ENCODE peak calls at places on chromosomes 7 and 10, in nine cellular contexts. H is BJ, U is adrenal gland, Q is stomach, E is astrocyte of the cerebellum, K is right lobe of liver, G is body of pancreas, C is pancreas, F is prostate gland. Z is an unnamed sample.
A peak's percentile ranks its signal among the peaks of the same experiment; 100 is the strongest.

GRCh38 chr7:919924-920341 is 34.5 kb downstream of the ADAP1 start:
- DNase-seq in Q (peak; percentile 24), E (no peak), F (no peak), H (no peak), G (peak; percentile 10), U (peak; percentile 21), C (peak; percentile 34), K (peak; percentile 18), Z (no peak)

GRCh38 chr10:19628767-19629443 is 187.3 kb upstream of the PLXDC2 start:
- DNase-seq in F (no peak), U (no peak), K (no peak), E (no peak), H (no peak), C (no peak), Q (no peak), G (no peak), Z (no peak)

GRCh38 chr10:94524146-94524545 is 21.4 kb upstream of the HELLS start:
- DNase-seq in U (no peak), G (no peak), K (no peak), H (no peak), Q (no peak), C (no peak), E (peak; percentile 94), F (no peak), Z (peak; percentile 69)

GRCh38 chr10:100562806-100563293 is 27.1 kb downstream of the HIF1AN start:
- DNase-seq in C (peak; percentile 60), E (no peak), H (no peak), F (no peak), Q (no peak), K (peak; percentile 21), G (no peak), U (peak; percentile 23), Z (no peak)

GRCh38 chr7:115941703-115942268 is 88.8 kb downstream of the TFEC start:
- DNase-seq in C (no peak), K (no peak), U (no peak), F (no peak), H (no peak), G (no peak), Q (no peak), E (peak; percentile 13), Z (no peak)

GRCh38 chr10:82826132-82826531 is 951.1 kb downstream of the NRG3 start:
- DNase-seq in G (no peak), E (peak; percentile 38), Q (no peak), U (no peak), C (no peak), F (no peak), H (peak; percentile 87), K (no peak), Z (peak; percentile 86)

GRCh38 chr10:80356563-80356999 is at the start of the genes DYDC1 and DYDC2:
- DNase-seq in E (no peak), U (no peak), Q (peak; percentile 55), K (peak; percentile 67), C (peak; percentile 85), F (peak; percentile 40), H (no peak), G (peak; percentile 75), Z (no peak)

GRCh38 chr10:116521424-116522305 is 24.1 kb upstream of the PNLIP start:
- DNase-seq in H (peak; percentile 2), K (no peak), E (peak; percentile 8), G (peak; percentile 57), U (peak; percentile 38), Q (no peak), F (no peak), C (no peak), Z (peak; percentile 2)

GRCh38 chr7:706721-707120 is 19.8 kb upstream of the DNAAF5 start:
- DNase-seq in E (no peak), Q (peak; percentile 53), U (no peak), H (no peak), G (no peak), F (no peak), K (no peak), C (no peak), Z (no peak)

GRCh38 chr10:72063703-72064391 is 24.5 kb downstream of the SPOCK2 start:
- DNase-seq in E (no peak), F (no peak), G (no peak), C (no peak), Q (no peak), H (no peak), U (no peak), K (no peak), Z (no peak)

GRCh38 chr10:132478341-132479023 is 59.1 kb upstream of the INPP5A start:
- DNase-seq in G (peak; percentile 9), K (no peak), Q (no peak), F (no peak), H (no peak), C (no peak), U (no peak), E (no peak), Z (no peak)

GRCh38 chr7:16233519-16233918 is 187.8 kb downstream of the CRPPA start:
- DNase-seq in E (no peak), Q (no peak), H (no peak), G (no peak), U (no peak), F (no peak), K (no peak), C (no peak), Z (no peak)

GRCh38 chr7:83947260-83947659 is 247.3 kb downstream of the SEMA3A start:
- DNase-seq in Q (no peak), E (no peak), C (no peak), F (no peak), G (peak; percentile 11), K (no peak), U (no peak), H (no peak), Z (no peak)

GRCh38 chr7:92750961-92751360 is 85.4 kb downstream of the CDK6 start:
- DNase-seq in Q (no peak), E (no peak), K (no peak), G (no peak), H (no peak), U (no peak), C (no peak), F (no peak), Z (no peak)

GRCh38 chr10:71447676-71448075 is 51.0 kb downstream of the CDH23 start:
- DNase-seq in Q (no peak), K (no peak), H (no peak), C (no peak), E (no peak), F (no peak), U (no peak), G (no peak), Z (no peak)

GRCh38 chr7:52956379-52956915 is 79.0 kb upstream of the POM121L12 start:
- DNase-seq in F (peak; percentile 10), G (no peak), U (no peak), E (no peak), Q (no peak), H (peak; percentile 6), C (no peak), K (no peak), Z (no peak)

GRCh38 chr10:60282771-60283353 is 106.8 kb downstream of the ANK3 start:
- DNase-seq in Q (no peak), C (no peak), E (peak; percentile 32), H (peak; percentile 50), K (no peak), G (peak; percentile 33), F (peak; percentile 40), U (no peak), Z (no peak)

DNA sequence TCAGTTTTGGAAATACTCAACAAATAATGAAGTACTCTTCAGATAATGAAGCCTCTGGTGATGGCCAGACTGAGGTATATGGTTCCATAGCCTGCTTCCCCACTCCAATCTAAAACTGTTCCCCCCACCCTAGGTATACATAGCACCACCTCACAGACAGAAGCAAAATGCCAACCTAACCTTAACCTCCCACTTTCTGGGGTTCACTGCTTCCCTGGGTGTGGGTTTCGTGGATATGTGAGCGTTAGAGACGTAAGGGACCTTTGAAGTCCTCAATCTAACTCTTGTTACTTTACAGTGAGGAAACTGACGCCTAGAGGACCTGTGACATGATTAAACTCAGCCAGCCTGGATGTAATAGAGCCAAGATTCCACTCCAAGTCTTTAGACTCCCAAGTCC is 1.4 kb downstream of the RHBDD2 start:
- DNase-seq in K (no peak), Q (no peak), U (no peak), F (no peak), H (no peak), G (no peak), E (no peak), C (no peak), Z (no peak)
- H3K4me3 ChIP-seq in K (no peak overlapping the region), Q (peak overlapping the region; percentile 67), U (no peak overlapping the region), F (peak overlapping the region; percentile 74), H (peak overlapping the region; percentile 82), G (no peak overlapping the region), E (peak overlapping the region; percentile 67), C (no peak overlapping the region), Z (peak overlapping the region; percentile 99)

DNA sequence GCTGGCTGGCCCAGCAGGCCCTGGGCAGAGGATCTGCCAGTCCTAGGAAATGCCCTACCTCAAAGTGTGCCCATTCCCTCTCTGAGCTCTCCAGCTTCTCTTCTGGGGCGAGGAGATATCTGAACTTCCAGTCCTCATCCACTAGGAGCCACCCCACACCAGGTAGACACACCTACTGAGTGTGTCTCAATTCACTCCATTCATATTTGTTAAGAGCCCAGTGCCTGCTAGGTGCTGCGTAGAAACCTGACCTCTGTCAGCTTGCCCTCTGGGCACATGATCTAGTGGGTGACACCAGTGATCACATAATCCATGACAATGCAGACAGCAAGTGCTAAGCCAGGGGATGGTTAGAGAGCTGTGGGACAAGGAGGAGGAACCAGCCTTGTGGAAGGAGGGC is 81.5 kb downstream of the COL13A1 start:
- DNase-seq in H (no peak), U (no peak), F (no peak), G (no peak), K (peak; percentile 47), Q (peak; percentile 37), E (no peak), C (no peak), Z (no peak)
- TF ChIP-seq CTCF in H (no peak), U (no peak), F (peak; percentile 64), G (no peak), K (peak; percentile 69), Q (no peak), E (peak; percentile 7), C (no peak), Z (no peak)

DNA sequence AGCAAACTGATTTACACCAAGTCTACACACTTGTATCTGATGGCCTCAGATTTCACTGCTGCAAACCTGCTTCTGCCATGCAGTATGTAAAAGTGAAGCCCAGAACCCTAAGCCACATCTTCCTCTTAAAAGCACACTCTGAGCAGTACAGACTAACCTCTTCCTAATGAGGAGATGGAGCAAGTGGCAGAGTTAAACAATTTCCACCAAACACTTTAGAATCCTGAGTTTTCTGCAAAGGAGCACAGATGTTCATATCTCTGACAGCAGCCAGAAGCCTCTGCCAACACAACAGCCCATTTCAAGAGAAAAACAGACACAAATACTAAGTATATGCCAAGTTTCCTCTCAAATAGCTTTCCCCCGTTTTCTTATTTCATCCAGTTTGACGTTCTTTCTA is 27.7 kb downstream of the ELMO1 start:
- DNase-seq in C (no peak), K (no peak), U (no peak), F (no peak), E (no peak), Q (no peak), H (no peak), G (no peak), Z (no peak)
- H3K4me3 ChIP-seq in C (no peak overlapping the region), K (no peak overlapping the region), U (no peak overlapping the region), F (no peak overlapping the region), E (no peak overlapping the region), Q (no peak overlapping the region), H (no peak overlapping the region), G (no peak overlapping the region), Z (no peak overlapping the region)

DNA sequence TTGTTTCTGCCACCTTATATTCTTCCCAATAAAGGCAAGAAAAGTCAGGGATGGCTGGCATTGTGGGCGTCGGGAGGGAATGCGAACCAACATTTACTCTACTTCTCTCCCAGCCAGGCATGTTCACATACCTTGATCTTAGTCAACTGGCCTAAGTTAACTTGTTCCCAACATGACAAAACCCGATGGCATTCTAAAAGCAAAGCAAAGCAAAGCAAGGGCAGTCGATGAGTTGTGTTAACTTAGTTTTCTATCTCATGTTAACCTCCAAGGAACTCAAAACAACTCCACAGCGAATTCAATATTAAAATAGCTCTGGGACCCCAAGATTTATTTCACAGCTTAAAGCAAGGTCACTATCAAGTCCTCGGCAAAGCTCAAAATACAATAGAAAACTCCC is 1.2 kb upstream of the CCNY start:
- DNase-seq in E (no peak), Q (no peak), K (no peak), G (no peak), H (no peak), F (no peak), U (no peak), C (no peak), Z (no peak)
- TF ChIP-seq CTCF in E (no peak), Q (no peak), K (no peak), G (no peak), H (no peak), F (no peak), U (no peak), C (no peak), Z (no peak)